ENCODE peak calls at places on chromosome 13, in six cellular contexts. E is NT2/D1, S is dorsolateral prefrontal cortex, U is PC-3, L is H7, B is kidney. H is an unnamed sample.

GRCh38 chr13:45086484-45086883 is 33.8 kb upstream of the GTF2F2 start:
- DNase-seq in E (no peak), S (no peak), U (peak), L (no peak), B (no peak), H (no peak)

GRCh38 chr13:20580257-20580656 is 13.3 kb downstream of the IFT88 start:
- DNase-seq in E (no peak), S (no peak), U (no peak), L (no peak), B (no peak), H (no peak)

GRCh38 chr13:40585911-40586471 is 80.5 kb downstream of the FOXO1 start:
- DNase-seq in E (no peak), S (no peak), U (peak), L (no peak), B (no peak), H (no peak)

GRCh38 chr13:89457977-89458376 is 1786.8 kb downstream of the SLITRK5 start:
- DNase-seq in E (no peak), S (no peak), U (peak), L (no peak), B (no peak), H (no peak)

GRCh38 chr13:105035092-105035491 is 1500.4 kb downstream of the EFNB2 start:
- DNase-seq in E (no peak), S (no peak), U (peak), L (no peak), B (no peak), H (no peak)

GRCh38 chr13:102045713-102046112 is 356.1 kb downstream of the FGF14 start:
- DNase-seq in E (no peak), S (no peak), U (no peak), L (no peak), B (no peak), H (no peak)

GRCh38 chr13:100954430-100955361 is 280.1 kb upstream of the TMTC4 start:
- DNase-seq in E (no peak), S (no peak), U (no peak), L (no peak), B (no peak), H (no peak)

GRCh38 chr13:29524176-29524575 is 71.3 kb downstream of the SLC7A1 start:
- DNase-seq in E (no peak), S (no peak), U (no peak), L (no peak), B (no peak), H (no peak)

GRCh38 chr13:23460309-23460708 is 26.8 kb upstream of the SACS start:
- DNase-seq in E (no peak), S (no peak), U (no peak), L (no peak), B (no peak), H (no peak)

GRCh38 chr13:20945952-20946383 is 43.4 kb upstream of the XPO4 start:
- DNase-seq in E (no peak), S (no peak), U (no peak), L (peak), B (no peak), H (no peak)

GRCh38 chr13:80571346-80572307 is 230.7 kb upstream of the SPRY2 start:
- DNase-seq in E (no peak), S (no peak), U (no peak), L (no peak), B (no peak), H (no peak)

GRCh38 chr13:75836441-75836840 is 200.3 kb downstream of the LMO7 start:
- DNase-seq in E (no peak), S (no peak), U (peak), L (no peak), B (no peak), H (no peak)

GRCh38 chr13:114118763-114119123 is 13.7 kb downstream of the RASA3 start:
- DNase-seq in E (no peak), S (no peak), U (peak), L (no peak), B (peak), H (no peak)

GRCh38 chr13:113742445-113743120 is 16.4 kb upstream of the TMEM255B start:
- DNase-seq in E (no peak), S (no peak), U (peak), L (no peak), B (peak), H (no peak)

GRCh38 chr13:80339841-80340642 is 884 bp downstream of the SPRY2 start:
- DNase-seq in E (no peak), S (peak), U (peak), L (peak), B (peak), H (no peak)

GRCh38 chr13:112844879-112845278 is 124.1 kb upstream of the MCF2L start:
- DNase-seq in E (no peak), S (no peak), U (no peak), L (no peak), B (no peak), H (no peak)

GRCh38 chr13:101660711-101661110 is 208.2 kb downstream of the ITGBL1 start:
- DNase-seq in E (no peak), S (no peak), U (no peak), L (no peak), B (no peak), H (no peak)

GRCh38 chr13:22883262-22883840 is 297.4 kb upstream of the SGCG start:
- DNase-seq in E (no peak), S (no peak), U (no peak), L (no peak), B (peak), H (no peak)

GRCh38 chr13:51235186-51235585 is 13.0 kb downstream of the FAM124A start:
- DNase-seq in E (no peak), S (no peak), U (no peak), L (no peak), B (no peak), H (no peak)

GRCh38 chr13:62887046-62887445 is 1471.4 kb upstream of the PCDH20 start:
- DNase-seq in E (no peak), S (no peak), U (no peak), L (no peak), B (no peak), H (no peak)

GRCh38 chr13:30607908-30608307 is 9.8 kb upstream of the USPL1 start:
- DNase-seq in E (no peak), S (no peak), U (no peak), L (no peak), B (no peak), H (peak)

GRCh38 chr13:43374621-43375020 is 351.2 kb downstream of the DNAJC15 start:
- DNase-seq in E (no peak), S (no peak), U (no peak), L (no peak), B (no peak), H (peak)

GRCh38 chr13:83691966-83692365 is 190.3 kb downstream of the SLITRK1 start:
- DNase-seq in E (no peak), S (no peak), U (no peak), L (no peak), B (no peak), H (no peak)

GRCh38 chr13:44267966-44268365 is 105.7 kb upstream of the SERP2 start:
- DNase-seq in E (no peak), S (no peak), U (peak), L (no peak), B (no peak), H (no peak)

GRCh38 chr13:89812856-89813255 is 1534.6 kb upstream of the MIR17HG start:
- DNase-seq in E (no peak), S (no peak), U (no peak), L (no peak), B (no peak), H (no peak)

GRCh38 chr13:102771298-102772041 is 2.1 kb downstream of the TEX30 start:
- DNase-seq in E (no peak), S (no peak), U (no peak), L (no peak), B (no peak), H (no peak)

GRCh38 chr13:76667551-76667950 is 218.7 kb downstream of the KCTD12 start:
- DNase-seq in E (no peak), S (no peak), U (peak), L (no peak), B (no peak), H (peak)

GRCh38 chr13:113411216-113412023 is 41.9 kb downstream of the ADPRHL1 start:
- DNase-seq in E (no peak), S (no peak), U (peak), L (peak), B (no peak), H (no peak)

GRCh38 chr13:98181106-98181815 is 4.2 kb upstream of the RNF113B start:
- DNase-seq in E (no peak), S (no peak), U (no peak), L (no peak), B (no peak), H (no peak)

GRCh38 chr13:98184796-98185195 is 7.7 kb upstream of the RNF113B start:
- DNase-seq in E (no peak), S (no peak), U (no peak), L (no peak), B (no peak), H (no peak)

GRCh38 chr13:98182589-98182988 is 5.5 kb upstream of the RNF113B start:
- DNase-seq in E (no peak), S (no peak), U (no peak), L (no peak), B (no peak), H (no peak)

GRCh38 chr13:98180092-98180491 is 3.0 kb upstream of the RNF113B start:
- DNase-seq in E (no peak), S (no peak), U (no peak), L (no peak), B (no peak), H (no peak)

DNA sequence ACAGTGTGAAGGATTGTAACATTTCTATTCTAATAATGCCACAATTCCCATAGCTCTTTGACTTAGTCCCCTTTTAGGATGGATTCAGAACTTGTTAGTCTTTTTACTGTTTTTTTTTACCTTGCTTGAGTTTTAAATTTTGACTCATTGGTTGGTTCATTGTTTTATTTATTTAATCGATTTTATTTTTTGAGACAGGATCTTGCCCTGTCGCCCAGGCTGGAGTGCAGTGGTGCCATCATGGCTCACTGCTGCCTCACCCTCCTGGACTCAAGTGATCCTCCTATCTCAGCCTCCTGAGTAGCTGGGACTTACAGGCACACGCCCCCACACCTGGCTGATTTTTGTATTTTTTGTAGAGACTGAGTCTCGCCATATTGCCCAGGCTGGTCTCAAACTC is 5.1 kb upstream of the RNF113B start:
- DNase-seq in E (no peak), S (no peak), U (no peak), L (no peak), B (no peak), H (no peak)
- H3K4me3 ChIP-seq in E (no peak), S (no peak), U (no peak), L (no peak), B (no peak), H (no peak)

GRCh38 chr13:38783992-38784875 is 97.4 kb downstream of the FREM2 start:
- DNase-seq in E (no peak), S (no peak), U (no peak), L (no peak), B (no peak), H (no peak)
- H3K4me3 ChIP-seq in E (no peak), S (no peak), U (no peak), L (no peak), B (peak), H (no peak)

GRCh38 chr13:59806801-59807200 is 356.9 kb downstream of the DIAPH3 start:
- DNase-seq in E (no peak), S (no peak), U (no peak), L (no peak), B (no peak), H (no peak)
- H3K4me3 ChIP-seq in E (no peak), S (no peak), U (no peak), L (no peak), B (no peak), H (no peak)

DNA sequence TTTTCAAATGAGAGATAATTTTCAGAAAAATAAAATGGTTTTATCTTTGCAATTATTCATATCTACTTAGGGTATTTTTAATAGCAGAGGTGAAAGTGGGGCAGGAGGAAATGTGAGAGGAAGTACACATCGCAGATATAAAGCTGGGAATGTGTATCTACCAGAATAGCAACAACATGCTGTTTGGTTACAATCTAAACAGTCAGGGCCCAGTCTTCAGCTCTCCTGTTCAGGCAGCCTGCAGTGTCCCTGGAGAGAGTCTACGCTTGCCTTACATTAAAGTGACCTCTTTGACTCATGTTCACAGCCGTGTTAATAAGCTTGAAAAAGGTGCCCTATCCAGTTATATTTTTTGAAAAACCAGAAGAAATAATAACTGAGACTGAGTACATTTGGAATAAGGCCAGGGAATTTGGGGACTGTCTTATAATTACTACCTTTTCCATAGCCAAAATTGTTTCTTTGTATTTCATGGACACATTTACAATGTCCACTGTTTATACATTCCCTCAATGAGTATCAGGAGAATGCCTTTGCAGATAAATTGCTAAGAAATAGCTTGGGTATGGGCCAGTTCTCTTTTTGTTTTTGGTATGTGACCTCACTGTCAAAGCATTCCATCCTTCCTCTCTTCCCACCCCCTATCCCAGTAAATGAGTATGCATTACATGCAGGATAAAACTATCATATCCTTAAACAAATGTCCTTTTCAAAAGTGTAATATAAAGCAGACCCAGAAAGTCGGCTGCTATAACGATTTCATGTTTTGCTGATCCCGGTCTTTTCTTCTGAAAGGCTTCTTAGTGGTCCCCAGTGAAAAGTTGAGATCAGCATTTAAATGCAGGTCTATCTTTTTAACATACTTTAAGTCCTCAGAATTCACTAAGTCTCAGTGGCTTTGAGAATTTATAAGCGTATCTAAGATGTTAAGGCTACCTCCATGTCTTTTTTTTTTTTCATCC is 82.6 kb downstream of the PCDH9 start:
- DNase-seq in E (peak), S (no peak), U (peak), L (peak), B (no peak), H (no peak)
- H3K4me3 ChIP-seq in E (no peak), S (no peak), U (no peak), L (no peak), B (no peak), H (no peak)

DNA sequence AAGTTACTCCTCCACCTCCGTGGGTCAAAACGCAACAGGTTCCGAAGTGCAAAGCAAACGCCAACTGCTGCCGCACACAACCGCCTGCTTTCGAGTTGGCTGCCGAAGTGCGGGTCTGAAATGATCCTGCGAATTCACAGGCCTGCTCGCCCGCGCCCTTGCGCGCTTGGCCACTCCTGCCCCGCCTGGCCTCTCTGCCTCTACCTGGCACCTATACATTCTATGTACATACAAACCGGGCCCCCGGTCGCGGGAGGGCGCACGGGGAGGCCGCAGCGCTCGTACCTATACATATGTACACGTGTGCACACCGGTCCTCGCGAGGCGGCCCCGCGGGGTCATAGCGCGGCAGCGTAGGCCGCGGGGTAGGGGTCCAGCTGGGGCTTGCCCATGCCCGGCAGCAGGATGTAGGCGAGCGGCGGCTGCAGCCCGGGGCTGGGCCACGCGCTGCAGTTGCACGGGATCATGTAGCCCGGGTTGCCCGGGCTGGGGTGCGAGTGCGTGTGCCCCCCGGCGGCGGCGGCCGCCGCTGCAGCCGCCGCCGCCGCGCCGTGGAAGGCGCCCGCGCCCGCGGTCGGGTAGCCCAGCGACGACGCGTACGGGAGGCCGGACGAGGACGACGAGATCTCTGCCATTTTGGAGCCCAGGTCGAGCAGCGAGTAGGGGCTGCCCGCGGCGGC is 1.3 kb downstream of the SOX21 start:
- DNase-seq in E (no peak), S (no peak), U (peak), L (peak), B (peak), H (no peak)
- H3K4me3 ChIP-seq in E (peak), S (peak), U (peak), L (peak), B (no peak), H (no peak)

DNA sequence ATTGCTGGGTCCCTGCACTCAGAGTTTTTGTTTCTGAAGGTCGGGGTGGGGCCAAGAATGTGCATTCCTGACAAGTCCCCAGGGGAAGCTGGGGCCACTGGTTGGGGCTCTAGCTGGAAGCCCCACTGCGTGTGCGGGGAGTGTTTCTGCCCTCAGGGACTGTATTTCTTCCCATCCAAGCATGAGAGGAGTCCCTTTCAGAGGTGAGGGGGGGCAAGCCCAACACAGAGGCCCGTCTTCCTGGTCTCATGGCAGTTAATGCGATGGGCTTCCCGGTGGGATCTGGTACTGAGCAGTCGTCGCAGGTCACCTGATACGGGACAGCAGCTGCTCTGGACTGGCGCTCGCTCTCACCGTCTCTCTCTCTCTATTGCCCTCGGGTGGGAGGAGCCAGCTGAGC is 50.4 kb downstream of the GPR12 start:
- DNase-seq in E (no peak), S (no peak), U (no peak), L (no peak), B (no peak), H (no peak)
- H3K4me3 ChIP-seq in E (no peak), S (no peak), U (no peak), L (no peak), B (no peak), H (no peak)

GRCh38 chr13:109771926-109772325 is 14.5 kb downstream of the IRS2 start:
- DNase-seq in E (no peak), S (no peak), U (no peak), L (no peak), B (no peak), H (no peak)
- H3K4me3 ChIP-seq in E (no peak), S (no peak), U (no peak), L (no peak), B (no peak), H (no peak)

DNA sequence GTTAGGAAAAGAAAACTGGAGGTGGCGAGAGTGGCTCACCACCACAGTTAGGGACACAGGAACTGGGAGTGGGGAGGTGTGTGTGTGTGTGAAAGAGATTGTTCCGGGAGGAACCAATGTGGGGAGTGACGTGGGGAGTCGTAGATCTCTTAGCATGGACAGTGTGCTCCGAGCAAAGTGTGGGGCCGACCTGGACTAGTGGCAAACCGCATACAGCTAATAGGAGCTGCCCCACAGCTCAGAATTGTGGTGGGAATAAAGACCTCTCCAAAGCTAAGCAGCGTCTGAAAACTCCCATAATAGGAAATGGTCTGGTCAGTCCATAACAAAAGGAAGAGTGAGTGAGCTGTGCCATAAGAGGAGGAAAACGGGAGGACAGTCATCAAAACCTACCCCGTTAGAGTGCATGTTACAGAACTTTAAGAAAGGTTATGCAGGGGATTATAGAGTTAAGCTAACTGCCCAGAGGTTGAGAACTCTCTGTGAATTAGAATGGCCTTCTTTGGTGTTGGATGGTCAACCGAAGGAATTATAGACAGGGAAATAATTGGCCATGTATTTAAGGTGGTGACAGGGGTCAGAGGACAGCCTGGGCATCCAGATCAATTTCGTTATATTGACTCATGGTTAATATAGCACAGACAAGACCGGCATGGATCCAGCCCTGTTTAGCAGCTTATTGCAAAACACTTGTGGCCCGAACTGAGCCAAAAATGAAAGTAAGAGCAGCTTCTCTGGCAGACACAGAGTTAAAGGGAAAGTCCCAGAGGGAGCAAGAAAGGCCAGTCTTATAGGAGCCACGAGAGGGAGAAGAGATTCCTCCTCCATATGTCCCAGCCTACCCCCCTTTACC is 8.9 kb upstream of the SLC15A1 start:
- DNase-seq in E (no peak), S (no peak), U (no peak), L (no peak), B (no peak), H (no peak)
- H3K4me3 ChIP-seq in E (no peak), S (no peak), U (no peak), L (no peak), B (peak), H (no peak)

H was measured in Jurkat, Clone E6-1.